ENCODE peak calls at places on chromosomes 11 and 22, in four cellular contexts. H is uterus, W is mesothelial cell of epicardium, F is HFFc6. B is an unnamed sample.

GRCh38 chr11:93477684-93478234 is 65.4 kb downstream of the SMCO4 start:
- DNase-seq in F (no peak), W (no peak), H (no peak), B (no peak)

GRCh38 chr11:119671561-119672015 is 57.4 kb downstream of the NECTIN1 start:
- DNase-seq in H (peak), W (no peak), F (peak), B (no peak)

GRCh38 chr22:20526628-20527355 is 19.4 kb downstream of the MED15 start:
- DNase-seq in W (no peak), H (no peak), F (peak), B (no peak)

GRCh38 chr11:1156506-1157340 is 1.0 kb upstream of the MUC5AC start:
- DNase-seq in F (no peak), W (no peak), H (no peak), B (no peak)

GRCh38 chr22:30253205-30253852 is 6.8 kb upstream of the LIF start:
- DNase-seq in W (no peak), H (peak), F (no peak), B (peak)

GRCh38 chr11:12469451-12469850 is 92.1 kb downstream of the PARVA start:
- DNase-seq in W (no peak), F (no peak), H (no peak), B (no peak)

GRCh38 chr11:534592-535518 is 521 bp downstream of the HRAS start:
- DNase-seq in W (no peak), F (no peak), H (peak), B (no peak)

GRCh38 chr22:29348956-29349355 is 33.5 kb upstream of the RASL10A start:
- DNase-seq in F (no peak), W (no peak), H (no peak), B (no peak)

GRCh38 chr11:117095301-117096139 is 2.7 kb downstream of the SIK3 start:
- DNase-seq in H (no peak), W (no peak), F (peak), B (no peak)

GRCh38 chr22:33112606-33113005 is 54.4 kb upstream of the SYN3 start:
- DNase-seq in H (no peak), W (no peak), F (no peak), B (no peak)

GRCh38 chr11:104764718-104765045 is 133.6 kb downstream of the CASP12 start:
- DNase-seq in F (no peak), H (no peak), W (no peak), B (no peak)

GRCh38 chr22:50157976-50158375 is 12.6 kb upstream of the PANX2 start:
- DNase-seq in H (no peak), F (no peak), W (no peak), B (no peak)

GRCh38 chr22:36386900-36387663 is 685 bp downstream of the MYH9 start:
- DNase-seq in W (peak), F (no peak), H (peak), B (no peak)

GRCh38 chr11:47259178-47259977 is 1.6 kb downstream of the NR1H3 start:
- DNase-seq in F (no peak), H (no peak), W (no peak), B (peak)

GRCh38 chr11:127182586-127183203 is 182.1 kb upstream of the KIRREL3 start:
- DNase-seq in W (no peak), H (no peak), F (no peak), B (no peak)

GRCh38 chr11:122198291-122198983 is 82.4 kb upstream of the BLID start:
- DNase-seq in W (no peak), F (no peak), H (no peak), B (no peak)

GRCh38 chr11:13963169-13963948 is 836 bp downstream of the SPON1 start:
- DNase-seq in W (no peak), H (peak), F (no peak), B (peak)

GRCh38 chr11:114822038-114822437 is 143.7 kb downstream of the NXPE2 start:
- DNase-seq in F (no peak), W (no peak), H (no peak), B (no peak)

GRCh38 chr11:39361557-39361956 is 2097.9 kb downstream of the LRRC4C start:
- DNase-seq in W (no peak), H (no peak), F (no peak), B (no peak)

GRCh38 chr11:8834379-8834778 is 76.6 kb upstream of the AKIP1 start:
- DNase-seq in H (no peak), W (no peak), F (no peak), B (no peak)

GRCh38 chr11:44484211-44484610 is 81.3 kb upstream of the CD82 start:
- DNase-seq in F (peak), W (no peak), H (no peak), B (peak)

DNA sequence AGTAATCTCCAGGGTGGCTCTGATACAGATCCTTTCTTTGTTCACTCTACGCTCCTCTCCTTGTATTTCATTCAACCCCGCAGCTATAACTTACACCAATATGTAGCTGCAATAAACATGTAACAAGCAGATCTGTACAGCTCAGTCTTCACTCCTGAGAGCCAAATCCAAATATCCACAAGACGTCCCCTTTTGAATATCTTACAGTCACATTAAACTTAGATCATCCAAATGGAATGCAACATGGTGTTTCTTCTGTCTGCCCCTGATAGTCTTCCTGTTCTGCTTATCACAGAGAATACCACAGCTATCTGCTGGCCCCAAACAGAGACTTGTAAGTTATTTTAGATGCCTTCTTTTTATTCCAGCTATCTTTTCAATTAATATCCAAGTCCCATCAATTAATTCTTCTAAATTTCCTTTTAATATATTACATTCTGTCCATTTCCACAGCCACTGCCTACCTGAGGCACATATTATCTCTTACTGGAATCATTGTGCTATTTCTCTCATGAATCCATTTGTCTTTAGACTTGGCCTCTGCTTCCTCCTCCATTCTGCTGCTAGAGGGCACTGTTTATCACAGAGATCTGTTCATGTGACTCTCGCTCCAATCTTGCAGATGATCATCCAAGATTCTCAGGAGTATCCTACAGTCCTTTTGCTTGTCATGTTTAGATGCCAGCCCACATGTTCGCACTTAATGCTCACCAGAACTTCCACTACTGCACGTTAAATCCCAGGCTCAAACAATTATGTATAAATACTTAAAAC is 908.6 kb downstream of the NTM start:
- DNase-seq in W (no peak), H (no peak), F (peak), B (peak)
- TF ChIP-seq CTCF in W (no peak), H (no peak), F (peak), B (peak)

DNA sequence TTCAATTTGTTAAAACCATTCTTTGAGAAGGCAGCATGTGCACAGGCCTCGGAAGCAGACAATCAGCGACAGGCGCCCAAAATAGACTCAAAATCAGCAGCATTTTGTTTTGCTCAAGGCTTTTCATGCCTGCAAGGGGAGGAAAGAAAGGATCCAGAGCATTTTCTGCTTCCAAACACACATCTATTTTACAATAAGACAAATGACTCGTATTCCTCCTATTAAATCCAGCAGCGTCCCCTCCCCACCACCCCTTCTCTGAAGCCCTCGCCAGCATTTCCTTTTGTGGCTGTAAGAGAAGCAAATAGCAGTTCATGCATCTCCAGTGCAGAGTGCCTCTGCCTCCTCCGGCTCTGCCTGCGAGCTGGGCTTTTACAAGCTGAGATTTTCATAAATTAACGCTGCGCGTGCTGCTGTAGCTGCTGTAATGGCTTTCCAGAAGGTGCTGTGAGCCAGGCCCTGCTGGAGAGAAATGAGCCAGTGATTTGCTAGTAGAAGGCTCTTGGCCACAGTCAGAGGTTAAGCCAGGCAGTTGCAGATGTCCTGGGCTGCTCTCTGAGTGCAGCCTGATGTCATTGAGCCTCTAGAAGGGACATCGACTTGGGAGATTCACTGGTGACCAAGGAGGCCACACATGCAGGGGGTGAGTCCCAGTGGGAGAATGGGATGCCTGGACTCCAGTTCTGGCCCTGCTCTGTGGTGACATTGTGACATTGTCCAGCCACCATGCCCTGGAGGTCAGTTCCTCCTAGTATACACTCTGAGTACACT is 134.6 kb upstream of the NAV2 start:
- DNase-seq in F (peak), H (peak), W (no peak), B (no peak)
- TF ChIP-seq CTCF in F (no peak), H (no peak), W (no peak), B (no peak)

DNA sequence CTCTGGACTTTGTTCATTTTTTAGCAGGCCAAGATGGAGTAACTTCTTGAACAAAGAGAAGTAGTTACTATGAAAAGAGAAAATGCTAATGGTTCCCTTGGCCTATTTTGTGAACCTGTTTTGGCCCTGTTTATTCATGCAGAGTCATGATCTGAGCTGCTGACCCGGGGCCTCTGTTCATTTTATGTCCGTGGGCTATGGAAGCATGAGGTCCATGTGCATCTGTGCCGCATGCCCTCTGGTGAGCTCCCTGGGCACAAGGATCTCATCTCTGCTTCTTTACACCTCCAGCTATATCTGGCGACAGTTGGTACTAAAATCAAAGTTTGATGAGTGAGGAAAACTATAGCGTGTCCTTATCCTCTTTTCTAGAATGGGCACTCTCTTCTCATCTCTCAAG is 1.0 kb downstream of the PIWIL4 start:
- DNase-seq in H (no peak), W (no peak), F (no peak), B (no peak)
- TF ChIP-seq CTCF in H (no peak), W (no peak), F (no peak), B (no peak)

GRCh38 chr11:64036081-64037026 is 623 bp downstream of the FLRT1 start:
- DNase-seq in W (no peak), H (peak), F (peak), B (no peak)
- TF ChIP-seq CTCF in W (no peak), H (no peak), F (peak), B (no peak)

GRCh38 chr22:22595001-22595835 is 36.2 kb upstream of the PRAME start:
- DNase-seq in W (no peak), H (no peak), F (no peak), B (no peak)

GRCh38 chr22:22603470-22603947 is 40.9 kb upstream of the GGTLC2 start:
- DNase-seq in F (no peak), W (no peak), H (no peak), B (no peak)

GRCh38 chr22:22598144-22598543 is 39.1 kb upstream of the PRAME start:
- DNase-seq in H (no peak), W (no peak), F (no peak), B (no peak)

GRCh38 chr22:22600862-22601261 is 41.8 kb upstream of the PRAME start:
- DNase-seq in W (no peak), H (no peak), F (no peak), B (no peak)

DNA sequence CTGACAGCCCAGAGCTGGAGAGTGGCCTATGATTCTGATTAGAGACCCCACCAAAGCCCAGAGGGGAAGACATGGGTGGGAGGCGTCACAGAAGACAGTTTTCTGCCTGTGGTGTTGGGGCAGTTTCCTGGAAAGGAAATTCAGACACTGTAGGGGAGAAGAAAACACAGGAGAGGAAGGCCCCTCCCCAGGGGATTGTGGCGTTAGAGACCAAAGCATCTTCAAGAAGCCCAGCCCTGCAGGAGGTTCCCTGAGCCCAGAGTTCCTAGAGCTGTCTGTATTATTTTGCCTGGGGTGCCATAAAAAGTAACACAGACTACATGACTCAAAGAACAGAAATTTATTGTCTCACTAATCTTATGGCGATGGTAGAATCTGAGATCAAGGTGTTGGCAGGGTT is 40.2 kb upstream of the PRAME start:
- DNase-seq in W (no peak), F (no peak), H (no peak), B (no peak)
- TF ChIP-seq CTCF in W (no peak), F (no peak), H (no peak), B (no peak)

GRCh38 chr22:26483439-26484359 is at the start of the genes HPS4 and SRRD:
- DNase-seq in W (peak), H (peak), F (peak), B (peak)
- TF ChIP-seq CTCF in W (no peak), H (peak), F (no peak), B (no peak)